ENCODE peak calls at places on chromosome 3, in six cellular contexts. R, P, M, D, X and E are unnamed samples.

GRCh38 chr3:42163622-42164244 is 72.6 kb downstream of the TRAK1 start:
- DNase-seq in M (no peak), P (no peak), R (no peak), D (no peak), X (no peak), E (no peak)

GRCh38 chr3:151875759-151876158 is 2.3 kb downstream of the SUCNR1 start:
- DNase-seq in D (peak; percentile 49), R (peak; percentile 46), M (no peak), X (no peak), P (no peak), E (peak; percentile 12)

GRCh38 chr3:185982632-185983031 is 44.8 kb upstream of the TRA2B start:
- DNase-seq in D (no peak), R (no peak), M (no peak), P (no peak), X (no peak), E (no peak)

GRCh38 chr3:39065197-39065596 is 13.4 kb downstream of the WDR48 start:
- DNase-seq in M (no peak), D (peak; percentile 54), P (peak; percentile 63), R (peak; percentile 60), X (peak; percentile 33), E (no peak)

GRCh38 chr3:126180477-126181397 is at the start of gene ALDH1L1:
- DNase-seq in D (peak; percentile 17), X (peak; percentile 34), P (peak; percentile 83), M (peak; percentile 58), R (peak; percentile 6), E (peak; percentile 39)

GRCh38 chr3:172512363-172512762 is 10.9 kb downstream of the TNFSF10 start:
- DNase-seq in X (no peak), R (no peak), P (no peak), M (no peak), D (peak; percentile 41), E (peak; percentile 44)

GRCh38 chr3:37601832-37602231 is 259.8 kb upstream of the CTDSPL start:
- DNase-seq in D (no peak), R (no peak), P (no peak), M (no peak), X (peak; percentile 9), E (no peak)

GRCh38 chr3:175916151-175916946 is 1057.2 kb downstream of the NAALADL2 start:
- DNase-seq in D (no peak), X (no peak), M (no peak), R (no peak), P (no peak), E (no peak)

GRCh38 chr3:42504334-42505202 is 2.1 kb downstream of the VIPR1 start:
- DNase-seq in X (no peak), M (no peak), D (no peak), R (no peak), P (peak; percentile 14), E (no peak)

GRCh38 chr3:30631237-30631961 is 25.0 kb downstream of the TGFBR2 start:
- DNase-seq in R (no peak), P (no peak), M (no peak), D (peak; percentile 81), X (no peak), E (no peak)

GRCh38 chr3:152390647-152391046 is 121.9 kb downstream of the MBNL1 start:
- DNase-seq in R (no peak), P (no peak), D (no peak), M (no peak), X (no peak), E (no peak)

GRCh38 chr3:33030802-33031201 is 66.1 kb downstream of the GLB1 start:
- DNase-seq in P (no peak), M (no peak), R (no peak), D (no peak), X (no peak), E (no peak)

GRCh38 chr3:177824841-177825240 is 627.6 kb upstream of the TBL1XR1 start:
- DNase-seq in X (no peak), R (no peak), D (no peak), P (no peak), M (no peak), E (no peak)

GRCh38 chr3:110576962-110577361 is 494.7 kb upstream of the NECTIN3 start:
- DNase-seq in D (peak; percentile 82), R (peak; percentile 92), X (peak; percentile 78), P (peak; percentile 74), M (peak; percentile 49), E (no peak)

GRCh38 chr3:197408177-197408957 is 110.0 kb upstream of the DLG1 start:
- DNase-seq in M (no peak), X (no peak), D (no peak), P (no peak), R (peak; percentile 41), E (no peak)

GRCh38 chr3:15660055-15660940 is 58.8 kb downstream of the BTD start:
- DNase-seq in D (no peak), R (no peak), X (no peak), P (no peak), M (no peak), E (no peak)

GRCh38 chr3:193593666-193594025 is 638 bp downstream of the OPA1 start:
- DNase-seq in X (no peak), R (peak; percentile 36), P (no peak), M (peak; percentile 14), D (peak; percentile 64), E (peak; percentile 40)

GRCh38 chr3:66582721-66583141 is 81.9 kb upstream of the LRIG1 start:
- DNase-seq in X (no peak), M (no peak), D (no peak), R (no peak), P (no peak), E (no peak)

GRCh38 chr3:107919239-107919638 is 171.6 kb downstream of the CD47 start:
- DNase-seq in R (no peak), D (no peak), X (no peak), M (no peak), P (no peak), E (no peak)

GRCh38 chr3:65758871-65759598 is 279.7 kb downstream of the MAGI1 start:
- DNase-seq in X (no peak), D (peak; percentile 39), P (no peak), R (peak; percentile 60), M (no peak), E (no peak)

GRCh38 chr3:171198781-171199472 is 172.4 kb upstream of the SLC2A2 start:
- DNase-seq in R (no peak), M (no peak), X (no peak), P (no peak), D (no peak), E (no peak)

GRCh38 chr3:171200052-171201029 is 173.8 kb upstream of the SLC2A2 start:
- DNase-seq in D (peak; percentile 47), M (no peak), P (no peak), X (no peak), R (no peak), E (no peak)

GRCh38 chr3:171204942-171205341 is 178.4 kb upstream of the SLC2A2 start:
- DNase-seq in D (no peak), P (no peak), X (no peak), R (no peak), M (no peak), E (no peak)

GRCh38 chr3:171199473-171199829 is 172.9 kb upstream of the SLC2A2 start:
- DNase-seq in D (no peak), R (no peak), P (no peak), X (no peak), M (no peak), E (no peak)

GRCh38 chr3:171201825-171202224 is 175.3 kb upstream of the SLC2A2 start:
- DNase-seq in X (no peak), R (no peak), D (no peak), P (no peak), M (no peak), E (no peak)
- H4K91ac ChIP-seq in X (no peak overlapping the region), R (no peak overlapping the region), D (no peak overlapping the region), P (no peak overlapping the region), M (no peak overlapping the region), E (no peak overlapping the region)

DNA sequence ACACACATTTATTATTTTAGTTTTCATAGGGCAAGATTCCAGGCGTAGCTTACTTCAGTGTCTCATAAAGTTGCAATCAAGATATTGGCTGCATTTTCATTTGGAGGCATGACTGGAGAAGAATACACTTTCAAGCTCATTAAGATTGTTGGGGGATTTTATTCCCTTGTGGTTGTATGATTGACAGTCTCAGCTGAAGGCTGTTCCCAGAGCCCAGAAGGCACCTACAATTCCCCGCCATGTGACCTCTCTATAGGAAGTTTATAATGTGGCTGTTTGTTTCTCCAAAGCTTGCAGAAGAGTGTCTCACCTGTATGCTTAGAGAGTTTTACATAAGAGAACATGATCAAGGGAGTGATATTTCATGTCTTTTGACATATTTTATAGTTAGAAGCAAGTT is 151.5 kb downstream of the OTOL1 start:
- DNase-seq in R (no peak), P (no peak), D (no peak), M (no peak), X (no peak), E (no peak)
- H3K4me2 ChIP-seq in R (no peak overlapping the region), P (no peak overlapping the region), D (no peak overlapping the region), M (no peak overlapping the region), X (no peak overlapping the region), E (no peak overlapping the region)

DNA sequence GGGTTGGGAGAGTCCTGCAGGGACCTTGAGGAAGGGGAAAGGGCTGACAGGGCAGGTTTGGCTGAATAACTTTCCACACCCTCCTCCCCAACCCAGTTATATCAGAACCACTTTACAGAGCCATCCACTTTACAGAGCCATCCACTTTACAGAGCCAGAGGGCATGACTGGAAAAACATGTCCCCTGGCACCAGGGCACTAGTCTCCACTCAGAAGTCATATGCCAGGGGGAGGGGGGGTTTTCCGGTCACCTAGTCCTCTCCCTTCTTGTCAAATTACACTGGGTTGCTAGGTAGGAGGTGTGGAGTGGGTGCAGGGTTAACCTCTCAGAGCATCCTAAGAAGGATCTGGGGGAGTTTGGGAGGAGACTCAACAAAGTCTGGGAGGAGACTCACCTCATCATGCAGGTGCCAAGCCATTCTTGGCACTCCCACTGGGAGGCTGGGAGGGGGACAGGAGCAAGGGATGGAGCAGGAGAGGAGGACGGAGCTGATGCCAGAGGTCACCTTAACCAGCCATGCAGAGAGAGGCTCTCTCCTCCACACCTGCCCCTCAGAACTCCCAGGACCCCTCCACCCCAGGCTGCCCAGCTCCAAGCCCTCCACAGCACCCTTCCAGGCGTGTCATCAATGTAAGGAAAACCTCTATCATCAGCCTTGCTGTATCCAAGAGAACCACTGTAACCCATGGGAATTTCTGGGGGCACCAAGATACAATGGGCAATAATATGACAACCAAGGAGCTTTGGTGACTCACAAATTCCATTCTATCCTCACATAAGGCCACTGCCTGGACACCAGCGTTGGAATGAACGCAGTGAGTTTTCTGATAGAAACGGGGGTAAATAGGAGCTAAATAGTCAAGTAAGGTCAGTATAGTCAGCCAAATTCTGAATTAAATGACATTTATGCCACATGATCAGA is 1.7 kb downstream of the LRRC2 start:
- DNase-seq in D (peak; percentile 27), R (no peak), M (no peak), X (no peak), P (no peak), E (no peak)
- H2BK120ac ChIP-seq in D (no peak overlapping the region), R (peak overlapping the region; percentile 98), M (no peak overlapping the region), X (peak overlapping the region; percentile 10), P (no peak overlapping the region), E (no peak overlapping the region)

DNA sequence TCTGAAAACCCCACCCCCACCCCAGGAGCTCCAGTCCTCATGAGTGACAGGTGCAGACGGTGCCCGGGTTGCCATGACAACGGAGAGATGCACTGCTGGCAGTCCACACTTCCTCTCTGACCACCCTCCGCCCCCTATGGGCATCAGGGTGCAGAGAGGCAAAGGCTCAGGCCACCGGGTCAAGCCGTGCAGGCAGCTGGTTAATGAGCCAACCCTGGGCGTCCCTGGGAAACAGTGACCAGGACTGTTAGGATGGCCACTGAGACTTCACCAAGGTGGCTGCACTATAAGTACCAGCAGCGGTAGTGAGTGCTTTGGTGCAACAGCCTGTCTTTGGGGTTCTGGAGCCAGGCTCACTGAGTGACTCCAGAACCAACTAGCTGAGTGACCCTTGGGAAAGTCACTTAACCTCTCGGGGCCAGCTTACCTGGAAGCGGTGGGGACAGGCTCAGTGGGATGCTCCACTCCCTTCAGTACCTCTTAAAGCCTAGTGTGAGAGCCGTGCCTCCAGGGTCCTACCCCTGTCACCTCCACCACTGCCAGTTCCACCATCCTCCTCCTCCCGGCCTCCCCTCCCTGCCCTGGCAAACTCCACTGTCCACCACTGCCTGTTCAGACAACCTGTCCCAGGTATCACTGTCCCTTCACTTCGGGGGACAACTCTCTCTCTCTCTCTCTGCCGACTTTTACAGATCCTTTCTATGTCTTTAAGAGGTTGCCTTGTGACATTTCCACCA is 121.0 kb upstream of the PRR20G start:
- DNase-seq in M (no peak), X (no peak), D (no peak), P (peak; percentile 49), R (no peak), E (no peak)
- H4K91ac ChIP-seq in M (no peak overlapping the region), X (no peak overlapping the region), D (no peak overlapping the region), P (no peak overlapping the region), R (no peak overlapping the region), E (no peak overlapping the region)